ENCODE peak calls at places on chromosomes 12 and 14, in ten cellular contexts. Z, I, T, E, P, X, G, C, K and A are unnamed samples.

GRCh38 chr14:102279688-102280348 is 25.1 kb downstream of the MOK start:
- DNase-seq in Z (no peak), I (no peak), T (no peak), E (peak), P (no peak), X (no peak), G (peak), C (peak), K (no peak), A (peak)

GRCh38 chr12:132554857-132555630 is 55.3 kb downstream of the LRCOL1 start:
- DNase-seq in Z (peak), I (no peak), T (no peak), E (no peak), P (no peak), X (no peak), G (no peak), C (no peak), K (no peak), A (no peak)

GRCh38 chr14:54257424-54257823 is 139.4 kb upstream of the CDKN3 start:
- DNase-seq in Z (no peak), I (no peak), T (no peak), E (no peak), P (no peak), X (no peak), G (no peak), C (no peak), K (no peak), A (no peak)

GRCh38 chr14:24334431-24335271 is at the start of gene ADCY4:
- DNase-seq in Z (peak), I (peak), T (no peak), E (no peak), P (no peak), X (no peak), G (peak), C (no peak), K (no peak), A (peak)

GRCh38 chr14:33460119-33460518 is 490.8 kb downstream of the EGLN3 start:
- DNase-seq in Z (no peak), I (no peak), T (no peak), E (no peak), P (no peak), X (no peak), G (no peak), C (no peak), K (no peak), A (no peak)

GRCh38 chr12:14701808-14702568 is 5.6 kb upstream of the GUCY2C start:
- DNase-seq in Z (no peak), I (no peak), T (no peak), E (no peak), P (no peak), X (no peak), G (no peak), C (no peak), K (no peak), A (no peak)

GRCh38 chr12:97967831-97968230 is 505.2 kb downstream of the RMST start:
- DNase-seq in Z (no peak), I (no peak), T (no peak), E (no peak), P (no peak), X (peak), G (no peak), C (no peak), K (peak), A (no peak)

GRCh38 chr12:111413442-111414086 is 7.8 kb downstream of the SH2B3 start:
- DNase-seq in Z (no peak), I (no peak), T (no peak), E (peak), P (no peak), X (no peak), G (peak), C (no peak), K (no peak), A (no peak)

GRCh38 chr14:37597538-37598084 is 2.2 kb downstream of the TTC6 start:
- DNase-seq in Z (no peak), I (no peak), T (no peak), E (peak), P (no peak), X (peak), G (peak), C (no peak), K (peak), A (no peak)

GRCh38 chr12:95788637-95789036 is 1.9 kb downstream of the NTN4 start:
- DNase-seq in Z (no peak), I (no peak), T (no peak), E (peak), P (no peak), X (no peak), G (peak), C (peak), K (no peak), A (no peak)

GRCh38 chr12:57632369-57632897 is 568 bp downstream of the B4GALNT1 start:
- DNase-seq in Z (peak), I (peak), T (no peak), E (peak), P (no peak), X (no peak), G (peak), C (no peak), K (no peak), A (peak)

GRCh38 chr12:53836119-53836655 is 84.4 kb upstream of the CISTR start:
- DNase-seq in Z (no peak), I (no peak), T (no peak), E (no peak), P (no peak), X (no peak), G (no peak), C (no peak), K (no peak), A (no peak)

GRCh38 chr14:23636317-23637211 is at the start of gene DHRS2:
- DNase-seq in Z (no peak), I (no peak), T (no peak), E (no peak), P (no peak), X (no peak), G (no peak), C (no peak), K (no peak), A (no peak)